ENCODE peak calls at places on chromosome 18, in eight cellular contexts. G, X, H, Q, K, U, L and P are unnamed samples.

GRCh38 chr18:21389283-21389682 is 147.3 kb downstream of the GREB1L start:
- DNase-seq in G (no peak), X (no peak), H (no peak), Q (no peak), K (no peak), U (no peak), L (no peak), P (no peak)

GRCh38 chr18:76553715-76554603 is 58.9 kb upstream of the ZNF516 start:
- DNase-seq in G (no peak), X (no peak), H (no peak), Q (no peak), K (no peak), U (no peak), L (peak; percentile 36), P (no peak)

GRCh38 chr18:32530947-32531651 is 60.4 kb upstream of the GAREM1 start:
- DNase-seq in G (peak; percentile 54), X (no peak), H (no peak), Q (no peak), K (peak; percentile 3), U (no peak), L (peak; percentile 96), P (no peak)

GRCh38 chr18:76613058-76613457 is 118.0 kb upstream of the ZNF516 start:
- DNase-seq in G (no peak), X (no peak), H (no peak), Q (no peak), K (no peak), U (no peak), L (no peak), P (no peak)

GRCh38 chr18:3340682-3341097 is 78.8 kb downstream of the MYL12B start:
- DNase-seq in G (no peak), X (no peak), H (no peak), Q (no peak), K (no peak), U (peak; percentile 63), L (peak; percentile 84), P (peak; percentile 38)

GRCh38 chr18:59900222-59901128 is 679 bp downstream of the PMAIP1 start:
- DNase-seq in G (peak; percentile 90), X (peak; percentile 22), H (peak; percentile 79), Q (peak; percentile 47), K (peak; percentile 55), U (peak; percentile 87), L (peak; percentile 64), P (peak; percentile 52)

GRCh38 chr18:75127143-75128021 is 81.6 kb downstream of the PTGR3 start:
- DNase-seq in G (no peak), X (no peak), H (no peak), Q (no peak), K (no peak), U (no peak), L (no peak), P (no peak)

GRCh38 chr18:54224379-54225014 is at the start of gene MBD2:
- DNase-seq in G (peak; percentile 97), X (peak; percentile 91), H (peak; percentile 92), Q (peak; percentile 90), K (peak; percentile 86), U (peak; percentile 98), L (peak; percentile 80), P (peak; percentile 92)

GRCh38 chr18:51110073-51110797 is 80.2 kb downstream of the SMAD4 start:
- DNase-seq in G (peak; percentile 24), X (peak; percentile 60), H (peak; percentile 90), Q (peak; percentile 59), K (no peak), U (peak; percentile 67), L (no peak), P (no peak)

GRCh38 chr18:5058768-5059539 is 138.1 kb downstream of the AKAIN1 start:
- DNase-seq in G (no peak), X (peak; percentile 19), H (peak; percentile 33), Q (peak; percentile 3), K (no peak), U (no peak), L (no peak), P (no peak)

GRCh38 chr18:37536646-37537045 is 29.0 kb downstream of the CELF4 start:
- DNase-seq in G (no peak), X (no peak), H (no peak), Q (no peak), K (no peak), U (no peak), L (no peak), P (no peak)

GRCh38 chr18:25089470-25089869 is 262.5 kb downstream of the ZNF521 start:
- DNase-seq in G (no peak), X (no peak), H (no peak), Q (no peak), K (no peak), U (no peak), L (no peak), P (no peak)